ENCODE peak calls at places on chromosome 21, in five cellular contexts. T is tibial artery, Z is right cardiac atrium, X is RWPE1, F is A549. D is an unnamed sample.

GRCh38 chr21:44817506-44817880 is 369 bp downstream of the SUMO3 start:
- DNase-seq in T (peak), Z (peak), X (peak), F (peak), D (peak)

GRCh38 chr21:33059319-33059894 is 10.5 kb upstream of the OLIG1 start:
- DNase-seq in T (no peak), Z (no peak), X (no peak), F (no peak), D (no peak)

GRCh38 chr21:39481886-39482285 is 30.1 kb downstream of the SH3BGR start:
- DNase-seq in T (no peak), Z (no peak), X (no peak), F (no peak), D (no peak)

GRCh38 chr21:45078877-45079281 is 4.5 kb downstream of the ADARB1 start:
- DNase-seq in T (no peak), Z (no peak), X (no peak), F (no peak), D (no peak)

GRCh38 chr21:20570824-20571232 is 427.4 kb upstream of the NCAM2 start:
- DNase-seq in T (no peak), Z (no peak), X (no peak), F (no peak), D (no peak)

GRCh38 chr21:38822754-38823374 is 17.1 kb downstream of the ETS2 start:
- DNase-seq in T (peak), Z (peak), X (no peak), F (no peak), D (no peak)

GRCh38 chr21:14096172-14096571 is 114.6 kb downstream of the LIPI start:
- DNase-seq in T (no peak), Z (no peak), X (no peak), F (no peak), D (no peak)

GRCh38 chr21:46081862-46082637 is 15.9 kb upstream of the COL6A2 start:
- DNase-seq in T (peak), Z (peak), X (no peak), F (no peak), D (no peak)

GRCh38 chr21:23936991-23937390 is 1670.3 kb downstream of the MRPL39 start:
- DNase-seq in T (no peak), Z (no peak), X (no peak), F (no peak), D (no peak)

GRCh38 chr21:30227633-30228404 is 11.9 kb upstream of the CLDN8 start:
- DNase-seq in T (no peak), Z (no peak), X (peak), F (peak), D (no peak)

GRCh38 chr21:27275294-27275927 is 308.5 kb upstream of the ADAMTS5 start:
- DNase-seq in T (no peak), Z (no peak), X (peak), F (no peak), D (no peak)

GRCh38 chr21:45957986-45958610 is 23.5 kb upstream of the COL6A1 start:
- DNase-seq in T (peak), Z (peak), X (no peak), F (no peak), D (no peak)

GRCh38 chr21:39441502-39442475 is 3.8 kb downstream of the LCA5L start:
- DNase-seq in T (no peak), Z (no peak), X (peak), F (peak), D (no peak)

GRCh38 chr21:26437326-26438009 is 135.6 kb downstream of the CYYR1 start:
- DNase-seq in T (no peak), Z (no peak), X (no peak), F (no peak), D (no peak)

GRCh38 chr21:44050276-44050675 is 38.2 kb downstream of the TRAPPC10 start:
- DNase-seq in T (peak), Z (no peak), X (no peak), F (no peak), D (no peak)

GRCh38 chr21:15034126-15034848 is 30.5 kb downstream of the NRIP1 start:
- DNase-seq in T (no peak), Z (no peak), X (no peak), F (no peak), D (no peak)

GRCh38 chr21:45550552-45551210 is 8.4 kb upstream of the SLC19A1 start:
- DNase-seq in T (peak), Z (peak), X (no peak), F (no peak), D (no peak)

GRCh38 chr21:44345495-44345894 is 6.3 kb upstream of the CFAP410 start:
- DNase-seq in T (no peak), Z (peak), X (no peak), F (no peak), D (no peak)

GRCh38 chr21:37407719-37408455 is 41.3 kb downstream of the DYRK1A start:
- DNase-seq in T (no peak), Z (no peak), X (no peak), F (no peak), D (no peak)
- H3K27ac ChIP-seq in T (no peak), Z (no peak), X (no peak), F (no peak), D (no peak)

GRCh38 chr21:41786521-41786987 is 19.7 kb upstream of the RIPK4 start:
- DNase-seq in T (no peak), Z (no peak), X (peak), F (peak), D (no peak)

GRCh38 chr21:41780337-41781046 is 13.6 kb upstream of the RIPK4 start:
- DNase-seq in T (no peak), Z (no peak), X (no peak), F (no peak), D (no peak)

GRCh38 chr21:41784456-41785102 is 17.7 kb upstream of the RIPK4 start:
- DNase-seq in T (no peak), Z (no peak), X (no peak), F (no peak), D (no peak)

GRCh38 chr21:41781047-41781405 is 14.2 kb upstream of the RIPK4 start:
- DNase-seq in T (no peak), Z (no peak), X (no peak), F (no peak), D (no peak)

GRCh38 chr21:41783476-41784150 is 16.8 kb upstream of the RIPK4 start:
- DNase-seq in T (no peak), Z (no peak), X (peak), F (peak), D (no peak)
- H3K27ac ChIP-seq in T (no peak), Z (no peak), X (peak), F (peak), D (no peak)

GRCh38 chr21:34128674-34129038 is 55.3 kb downstream of the MRPS6 start:
- DNase-seq in T (peak), Z (peak), X (no peak), F (no peak), D (no peak)
- H3K27ac ChIP-seq in T (peak), Z (peak), X (peak), F (no peak), D (peak)

DNA sequence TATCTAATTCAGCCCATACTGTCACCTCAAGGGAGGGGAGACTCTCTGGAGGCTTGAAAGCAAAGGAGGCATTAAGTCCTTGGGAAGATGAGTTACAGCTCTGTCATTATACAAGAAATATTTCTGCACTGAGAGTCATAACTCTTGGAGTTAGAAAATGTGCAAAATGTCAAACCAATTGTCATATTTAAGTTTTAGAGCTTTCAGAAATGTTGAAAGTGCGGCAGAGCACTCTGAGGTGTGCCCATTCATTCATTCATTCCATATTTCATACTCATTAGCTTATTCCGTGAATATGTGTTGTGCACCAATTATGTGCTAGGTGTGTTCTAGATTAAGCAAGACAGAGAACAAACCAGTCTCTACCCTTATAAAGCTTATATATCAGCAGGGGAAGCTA is 87.1 kb downstream of the HUNK start:
- DNase-seq in T (no peak), Z (no peak), X (no peak), F (no peak), D (no peak)
- H3K27ac ChIP-seq in T (no peak), Z (no peak), X (no peak), F (no peak), D (no peak)

GRCh38 chr21:17003763-17004373 is 509.0 kb upstream of the CXADR start:
- DNase-seq in T (no peak), Z (no peak), X (no peak), F (no peak), D (no peak)
- H3K27ac ChIP-seq in T (no peak), Z (no peak), X (no peak), F (no peak), D (no peak)

DNA sequence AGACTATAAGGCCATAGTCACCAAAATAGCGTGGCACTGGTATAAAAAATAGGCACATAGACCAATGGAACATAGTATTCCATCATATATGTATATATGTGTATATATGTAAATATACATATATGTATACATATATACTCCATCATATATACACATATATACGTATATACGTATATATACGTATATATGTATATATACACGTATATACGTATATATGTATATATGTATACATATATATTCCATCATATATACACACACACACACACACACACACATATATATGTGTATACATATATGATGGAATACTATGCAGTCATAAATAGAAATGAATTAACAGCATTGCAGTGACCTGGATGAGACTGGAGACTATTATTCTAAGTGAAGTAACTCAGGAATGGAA is 204.6 kb downstream of the LTN1 start:
- DNase-seq in T (no peak), Z (no peak), X (no peak), F (no peak), D (no peak)
- H3K27ac ChIP-seq in T (no peak), Z (no peak), X (no peak), F (no peak), D (no peak)

GRCh38 chr21:42931560-42932235 is 6.3 kb upstream of the ERVH48-1 start:
- DNase-seq in T (no peak), Z (no peak), X (no peak), F (no peak), D (no peak)

GRCh38 chr21:42924433-42924751 is 1.0 kb downstream of the ERVH48-1 start:
- DNase-seq in T (no peak), Z (no peak), X (no peak), F (no peak), D (no peak)

GRCh38 chr21:42925114-42925907 is at the start of gene ERVH48-1:
- DNase-seq in T (no peak), Z (no peak), X (no peak), F (no peak), D (no peak)

GRCh38 chr21:42929969-42930368 is 4.5 kb upstream of the ERVH48-1 start:
- DNase-seq in T (no peak), Z (no peak), X (no peak), F (no peak), D (no peak)
- H3K27ac ChIP-seq in T (no peak), Z (no peak), X (no peak), F (no peak), D (no peak)

DNA sequence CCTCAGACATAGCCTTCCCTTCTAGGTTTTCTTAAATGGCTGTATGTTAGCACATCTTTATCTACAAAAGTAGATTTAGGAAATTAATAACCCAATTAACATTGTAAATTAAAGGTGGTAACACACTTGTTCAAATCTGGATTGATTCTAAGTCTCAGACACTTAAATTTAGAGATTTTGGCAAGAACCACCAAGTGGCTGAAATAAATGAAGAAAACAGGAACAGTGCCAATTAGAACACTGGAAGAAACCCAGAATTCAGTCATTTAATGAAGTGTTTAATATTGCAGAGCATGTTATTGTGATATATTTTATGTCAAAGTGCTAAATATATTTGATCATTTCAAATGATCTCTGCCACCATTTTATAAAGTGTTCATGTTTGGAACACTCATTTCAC is 628.2 kb downstream of the USP25 start:
- DNase-seq in T (no peak), Z (no peak), X (no peak), F (no peak), D (no peak)
- H3K27ac ChIP-seq in T (no peak), Z (no peak), X (no peak), F (no peak), D (no peak)

D was measured in testis.